ENCODE peak calls at places on chromosomes 11 and 22, in seven cellular contexts. P is SW480; N is left ventricle myocardium superior; J is effector memory CD8-positive, alpha-beta T cell; L is T-cell; W is GM12865; G is EH. K is an unnamed sample.

GRCh38 chr22:24232725-24233124 is 12.2 kb downstream of the GGT5 start:
- DNase-seq in P (no peak), N (no peak), J (no peak), L (no peak), W (no peak), G (no peak), K (no peak)

GRCh38 chr11:12399355-12399754 is 22.0 kb downstream of the PARVA start:
- DNase-seq in P (no peak), N (no peak), J (no peak), L (no peak), W (no peak), G (no peak), K (no peak)

GRCh38 chr22:46047841-46048595 is 71.1 kb upstream of the WNT7B start:
- DNase-seq in P (no peak), N (peak), J (no peak), L (no peak), W (no peak), G (no peak), K (peak)

GRCh38 chr11:36469063-36469462 is 41.0 kb downstream of the TRAF6 start:
- DNase-seq in P (no peak), N (no peak), J (peak), L (no peak), W (no peak), G (peak), K (no peak)

GRCh38 chr11:131694526-131695424 is 324.4 kb downstream of the NTM start:
- DNase-seq in P (peak), N (peak), J (peak), L (no peak), W (peak), G (peak), K (peak)

GRCh38 chr11:33633251-33634003 is 67.2 kb downstream of the C11orf91 start:
- DNase-seq in P (peak), N (no peak), J (no peak), L (no peak), W (no peak), G (peak), K (no peak)

GRCh38 chr11:17711836-17712235 is 7.5 kb upstream of the MYOD1 start:
- DNase-seq in P (no peak), N (no peak), J (no peak), L (no peak), W (no peak), G (no peak), K (no peak)

GRCh38 chr22:39634530-39635399 is 64.2 kb downstream of the CACNA1I start:
- DNase-seq in P (peak), N (no peak), J (no peak), L (no peak), W (peak), G (peak), K (no peak)

GRCh38 chr11:85182437-85183109 is 444.6 kb downstream of the DLG2 start:
- DNase-seq in P (peak), N (no peak), J (no peak), L (no peak), W (peak), G (no peak), K (no peak)

GRCh38 chr11:122173587-122173986 is 57.6 kb upstream of the BLID start:
- DNase-seq in P (no peak), N (no peak), J (no peak), L (no peak), W (no peak), G (peak), K (no peak)

GRCh38 chr11:75771646-75772410 is 3.2 kb downstream of the DGAT2 start:
- DNase-seq in P (no peak), N (no peak), J (no peak), L (no peak), W (no peak), G (peak), K (peak)

GRCh38 chr11:120293038-120293800 is 31.9 kb upstream of the TLCD5 start:
- DNase-seq in P (no peak), N (no peak), J (no peak), L (no peak), W (no peak), G (no peak), K (no peak)

GRCh38 chr11:61293869-61294716 is 1.0 kb downstream of the VWCE start:
- DNase-seq in P (peak), N (peak), J (peak), L (no peak), W (peak), G (peak), K (peak)

GRCh38 chr11:30406978-30407762 is 84.3 kb downstream of the ARL14EP start:
- DNase-seq in P (no peak), N (peak), J (no peak), L (no peak), W (no peak), G (no peak), K (no peak)

GRCh38 chr11:113896156-113896879 is 8.3 kb upstream of the HTR3B start:
- DNase-seq in P (peak), N (peak), J (peak), L (no peak), W (peak), G (peak), K (no peak)

K was measured in lower lobe of right lung.